ENCODE peak calls at places on chromosomes 13 and 19, in four cellular contexts. A, I, R and L are unnamed samples. For H3K4me1, the result is how much of the 10 kb centered on the place peaks cover.

GRCh38 chr13:24097667-24098066 is 62.9 kb upstream of the SPATA13 start:
- DNase-seq in A (no peak), I (no peak), R (no peak), L (no peak)

GRCh38 chr19:1451916-1452801 is 2.2 kb downstream of the APC2 start:
- DNase-seq in I (no peak), R (no peak), A (no peak), L (peak)

GRCh38 chr13:111937763-111938375 is 129.1 kb upstream of the SOX1 start:
- DNase-seq in R (no peak), A (no peak), I (no peak), L (no peak)

GRCh38 chr19:3178377-3178972 is at the start of gene S1PR4:
- DNase-seq in A (no peak), R (no peak), I (no peak), L (no peak)

GRCh38 chr13:65943711-65944110 is 1286.4 kb downstream of the PCDH9 start:
- DNase-seq in A (no peak), R (no peak), I (no peak), L (no peak)

GRCh38 chr13:29572575-29572974 is 22.9 kb downstream of the SLC7A1 start:
- DNase-seq in A (no peak), I (no peak), R (no peak), L (no peak)

GRCh38 chr13:78499802-78500201 is 103.5 kb downstream of the POU4F1 start:
- DNase-seq in I (no peak), R (no peak), A (no peak), L (no peak)

GRCh38 chr13:95603887-95604533 is 40.5 kb downstream of the DZIP1 start:
- DNase-seq in A (no peak), R (no peak), I (peak), L (no peak)

GRCh38 chr19:27765912-27766725 is 1446.8 kb downstream of the UQCRFS1 start:
- DNase-seq in R (no peak), A (no peak), I (no peak), L (no peak)

GRCh38 chr19:1253514-1254080 is 5.2 kb downstream of the MIDN start:
- DNase-seq in R (no peak), I (peak), A (no peak), L (no peak)

GRCh38 chr13:96880419-96880818 is 113.9 kb downstream of the OXGR1 start:
- DNase-seq in A (no peak), I (no peak), R (no peak), L (no peak)

GRCh38 chr19:8302357-8302691 is 5.8 kb downstream of the CD320 start:
- DNase-seq in A (no peak), I (no peak), R (no peak), L (no peak)

GRCh38 chr19:5645409-5645808 is 22.5 kb downstream of the SAFB start:
- DNase-seq in I (no peak), A (no peak), R (no peak), L (no peak)

GRCh38 chr13:24280722-24281121 is 28.7 kb upstream of the C1QTNF9 start:
- DNase-seq in R (no peak), A (peak), I (no peak), L (no peak)

GRCh38 chr19:58274771-58275199 is 4.0 kb upstream of the ZNF8 start:
- DNase-seq in R (no peak), I (no peak), A (no peak), L (no peak)

GRCh38 chr13:42028113-42028799 is 20.2 kb upstream of the DGKH start:
- DNase-seq in A (no peak), R (no peak), I (peak), L (no peak)

GRCh38 chr13:33006646-33007045 is 9.6 kb upstream of the KL start:
- DNase-seq in A (no peak), I (no peak), R (no peak), L (no peak)
- TF ChIP-seq TAF1 in A (no peak), I (no peak), R (no peak), L (no peak)

GRCh38 chr19:14198384-14199376 is 7.3 kb downstream of the ADGRL1 start:
- DNase-seq in R (no peak), I (peak), A (no peak), L (peak)
- TF ChIP-seq MXI1 in R (no peak), I (no peak), A (no peak), L (no peak)

GRCh38 chr19:35122687-35123551 is 7.3 kb downstream of the FXYD3 start:
- DNase-seq in A (no peak), R (no peak), I (no peak), L (no peak)

GRCh38 chr19:35119578-35119977 is 4.0 kb downstream of the FXYD3 start:
- DNase-seq in R (no peak), I (no peak), A (no peak), L (no peak)

GRCh38 chr19:35119091-35119490 is 3.5 kb downstream of the FXYD3 start:
- DNase-seq in A (no peak), R (no peak), I (no peak), L (no peak)

GRCh38 chr19:35120492-35120891 is 4.9 kb downstream of the FXYD3 start:
- DNase-seq in I (no peak), R (no peak), A (no peak), L (no peak)

GRCh38 chr19:35120898-35121297 is 5.3 kb downstream of the FXYD3 start:
- DNase-seq in A (no peak), I (no peak), R (no peak), L (no peak)
- H3K4me1 ChIP-seq in A (under half), I (half or more), R (under half), L (under half)

GRCh38 chr13:70960841-70961443 is 852.7 kb upstream of the KLHL1 start:
- DNase-seq in A (peak), R (no peak), I (peak), L (peak)
- TF ChIP-seq TAF1 in A (no peak), R (no peak), I (no peak), L (no peak)

GRCh38 chr19:35266904-35267817 is 1.6 kb upstream of the USF2 start:
- DNase-seq in I (no peak), A (no peak), R (peak), L (peak)

GRCh38 chr19:35264281-35265125 is 4.3 kb upstream of the USF2 start:
- DNase-seq in I (no peak), A (no peak), R (no peak), L (no peak)

GRCh38 chr19:35267818-35268545 is 780 bp upstream of the USF2 start:
- DNase-seq in I (no peak), A (no peak), R (peak), L (peak)

GRCh38 chr19:35265126-35265995 is 3.4 kb upstream of the USF2 start:
- DNase-seq in R (no peak), I (no peak), A (no peak), L (no peak)

DNA sequence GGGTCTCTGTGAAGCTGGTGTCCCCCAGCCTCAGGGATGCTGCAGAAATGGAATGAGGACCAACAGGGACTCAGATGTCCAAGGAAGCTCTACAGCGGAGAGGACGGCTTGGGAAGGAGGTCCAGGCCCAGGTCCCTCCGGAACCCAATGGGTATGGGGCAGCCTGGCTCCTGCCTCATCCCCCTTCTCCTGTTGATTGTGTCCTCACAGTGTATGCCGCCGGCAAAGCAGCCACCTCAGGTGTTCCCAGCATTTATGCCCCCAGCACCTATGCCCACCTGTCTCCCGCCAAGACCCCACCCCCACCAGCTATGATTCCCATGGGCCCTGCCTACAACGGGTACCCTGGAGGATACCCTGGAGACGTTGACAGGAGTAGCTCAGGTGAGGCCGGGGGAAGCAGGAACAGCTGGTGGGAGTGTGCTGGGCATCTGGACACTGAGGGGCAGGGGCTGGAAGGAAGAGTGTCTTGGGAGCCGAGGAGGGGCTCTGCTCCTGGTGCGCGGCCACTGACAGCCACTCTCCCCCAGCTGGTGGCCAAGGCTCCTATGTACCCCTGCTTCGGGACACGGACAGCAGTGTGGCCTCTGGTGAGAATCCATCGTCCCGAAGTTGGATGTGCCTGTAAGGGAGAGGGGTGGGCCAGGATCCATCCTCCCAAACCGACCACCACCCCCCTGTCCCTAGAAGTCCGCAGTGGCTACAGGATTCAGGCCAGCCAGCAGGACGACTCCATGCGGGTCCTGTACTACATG is 2.4 kb upstream of the USF2 start:
- DNase-seq in A (no peak), I (no peak), R (no peak), L (no peak)
- TF ChIP-seq MXI1 in A (no peak), I (no peak), R (no peak), L (no peak)